ENCODE peak calls at places on chromosomes 11 and 22, in six cellular contexts. Z is A549, R is endothelial cell of umbilical vein, B is K562, D is GM12878, J is HepG2. F is an unnamed sample.

GRCh38 chr11:32090774-32091370 is at the start of gene RCN1:
- DNase-seq in Z (peak; percentile 57), J (peak; percentile 13), R (peak; percentile 88), B (peak; percentile 17), D (no peak), F (peak; percentile 85)

GRCh38 chr11:133082453-133082781 is 449.9 kb downstream of the OPCML start:
- DNase-seq in R (no peak), D (no peak), J (no peak), Z (no peak), B (no peak), F (peak; percentile 53)

GRCh38 chr22:36036167-36036624 is 7.6 kb upstream of the RBFOX2 start:
- DNase-seq in Z (no peak), D (no peak), J (no peak), R (peak; percentile 38), B (no peak), F (no peak)

GRCh38 chr11:84993386-84993785 is 633.8 kb downstream of the DLG2 start:
- DNase-seq in J (peak; percentile 1), B (no peak), Z (no peak), D (no peak), R (no peak), F (peak; percentile 42)

GRCh38 chr11:32115406-32115805 is 24.5 kb downstream of the RCN1 start:
- DNase-seq in R (no peak), J (no peak), B (no peak), D (no peak), Z (no peak), F (no peak)

GRCh38 chr11:129155745-129156144 is 36.4 kb downstream of the ARHGAP32 start:
- DNase-seq in D (no peak), B (no peak), R (no peak), Z (no peak), J (no peak), F (no peak)

GRCh38 chr11:30310623-30311022 is 12.3 kb upstream of the ARL14EP start:
- DNase-seq in D (peak; percentile 53), J (no peak), B (no peak), R (no peak), Z (no peak), F (no peak)

GRCh38 chr11:9861860-9862725 is 198.2 kb downstream of the SWAP70 start:
- DNase-seq in Z (peak; percentile 58), B (peak; percentile 79), D (peak; percentile 31), R (peak; percentile 74), J (peak; percentile 64), F (peak; percentile 81)

GRCh38 chr11:89625171-89625570 is 84.9 kb upstream of the TRIM77 start:
- DNase-seq in J (no peak), Z (no peak), R (no peak), D (no peak), B (peak; percentile 0), F (peak; percentile 13)

GRCh38 chr22:24707477-24707816 is 67.1 kb downstream of the PIWIL3 start:
- DNase-seq in J (no peak), Z (no peak), D (no peak), R (no peak), B (peak; percentile 46), F (peak; percentile 72)

GRCh38 chr11:71977743-71978418 is 20.8 kb upstream of the IL18BP start:
- DNase-seq in B (peak; percentile 67), J (peak; percentile 36), R (peak; percentile 67), D (peak; percentile 30), Z (peak; percentile 44), F (peak; percentile 78)

GRCh38 chr22:35971418-35972119 is 57.1 kb downstream of the RBFOX2 start:
- DNase-seq in B (no peak), Z (no peak), D (no peak), J (peak; percentile 58), R (peak; percentile 61), F (no peak)

GRCh38 chr11:113873241-113873626 is 2.1 kb downstream of the USP28 start:
- DNase-seq in D (no peak), J (no peak), R (peak; percentile 21), B (no peak), Z (no peak), F (peak; percentile 7)

GRCh38 chr22:43745783-43746356 is 66.2 kb downstream of the EFCAB6 start:
- DNase-seq in D (no peak), R (no peak), B (no peak), J (no peak), Z (no peak), F (no peak)

GRCh38 chr11:105458071-105458470 is 151.8 kb upstream of the GRIA4 start:
- DNase-seq in Z (no peak), B (no peak), D (no peak), R (no peak), J (no peak), F (no peak)

GRCh38 chr22:50010676-50011446 is 1.7 kb downstream of the IL17REL start:
- DNase-seq in R (no peak), D (no peak), J (no peak), B (no peak), Z (no peak), F (no peak)

GRCh38 chr11:64224151-64224890 is 1.7 kb downstream of the TRPT1 start:
- DNase-seq in R (no peak), Z (no peak), B (peak; percentile 14), D (no peak), J (no peak), F (no peak)

GRCh38 chr22:36049678-36049997 is 21.0 kb upstream of the RBFOX2 start:
- DNase-seq in D (no peak), R (no peak), Z (no peak), J (no peak), B (no peak), F (no peak)

GRCh38 chr11:92929168-92930053 is 40.0 kb upstream of the MTNR1B start:
- DNase-seq in Z (no peak), R (no peak), D (no peak), J (no peak), B (no peak), F (no peak)

GRCh38 chr11:60795291-60795690 is 10.2 kb downstream of the MS4A10 start:
- DNase-seq in R (no peak), D (no peak), B (no peak), Z (no peak), J (no peak), F (no peak)

GRCh38 chr22:40542821-40543540 is 93.5 kb downstream of the MRTFA start:
- DNase-seq in B (no peak), R (no peak), Z (no peak), D (no peak), J (no peak), F (no peak)

GRCh38 chr11:101866619-101867491 is 48.0 kb upstream of the CEP126 start:
- DNase-seq in R (peak; percentile 29), J (peak; percentile 93), D (no peak), B (no peak), Z (peak; percentile 62), F (no peak)

DNA sequence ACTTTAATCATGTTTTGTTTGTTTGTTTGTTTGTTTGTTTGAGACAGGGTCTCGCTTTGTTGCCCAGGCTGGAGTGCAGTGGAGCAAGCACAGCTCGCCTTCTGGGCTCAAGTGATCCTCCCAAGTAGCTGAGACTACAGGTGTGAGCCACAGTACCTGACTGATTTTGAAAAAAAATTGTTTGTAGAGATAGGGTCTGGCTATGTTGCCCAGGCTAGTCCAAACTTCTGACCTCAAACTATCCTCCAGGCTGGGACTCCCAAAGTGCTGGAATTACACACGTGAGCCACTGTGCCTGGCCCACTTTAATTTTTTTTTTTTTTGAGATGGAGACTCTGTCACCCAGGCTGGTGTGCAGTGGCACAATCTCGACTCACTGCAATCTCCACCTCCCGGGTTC is 74.8 kb upstream of the CLDN5 start:
- DNase-seq in Z (no peak), R (no peak), D (no peak), B (no peak), J (no peak), F (no peak)
- TF ChIP-seq MYC in Z (no peak), R (no peak), D (no peak), B (no peak), J (no peak), F (no peak)

DNA sequence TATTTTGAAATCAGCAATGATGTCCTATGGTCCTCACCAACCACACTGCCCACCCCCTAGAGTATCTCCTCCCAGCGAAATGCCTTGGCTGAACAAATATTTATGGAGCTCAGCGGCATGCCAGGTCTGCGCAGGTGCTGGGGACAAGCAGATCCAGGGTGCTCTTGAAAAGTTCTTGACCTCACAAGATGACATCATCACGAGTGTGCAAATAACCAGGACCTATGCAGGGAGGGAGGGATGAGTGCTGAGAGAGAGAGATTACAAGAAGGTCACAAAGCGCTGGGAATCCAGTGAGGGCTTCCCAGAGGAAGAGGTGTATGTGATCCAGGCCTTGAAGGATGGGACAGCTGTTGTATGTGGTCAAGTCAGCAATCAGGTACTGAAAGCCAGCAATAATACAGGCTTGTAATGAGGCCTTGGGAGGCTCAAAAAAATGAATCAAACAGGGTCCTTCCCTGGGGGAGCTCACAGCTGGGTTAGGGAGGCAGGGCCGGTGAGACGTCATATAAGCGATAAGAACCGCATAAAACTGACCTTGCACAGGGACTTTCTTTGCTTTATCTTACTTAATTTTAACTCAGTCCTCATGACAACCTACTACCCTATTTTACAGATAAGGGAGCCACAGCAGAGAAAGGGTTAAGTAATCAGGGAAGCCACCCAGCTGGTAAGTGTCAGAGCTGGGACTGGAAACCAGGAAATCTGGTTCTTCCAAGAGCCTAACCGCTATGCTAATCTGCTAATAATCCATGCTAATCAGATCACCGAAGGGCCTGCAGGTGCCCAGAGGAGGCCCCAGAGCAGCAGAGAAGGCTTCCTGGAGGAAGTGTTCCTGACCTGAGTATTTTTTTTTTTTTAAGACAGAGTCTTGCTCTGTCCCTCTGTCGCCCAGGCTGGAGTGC is 8.2 kb downstream of the ARRB1 start:
- DNase-seq in R (peak; percentile 30), J (peak; percentile 95), D (no peak), B (peak; percentile 64), Z (peak; percentile 76), F (no peak)
- TF ChIP-seq MYC in R (no peak), J (no peak), D (no peak), B (no peak), Z (no peak), F (no peak)

DNA sequence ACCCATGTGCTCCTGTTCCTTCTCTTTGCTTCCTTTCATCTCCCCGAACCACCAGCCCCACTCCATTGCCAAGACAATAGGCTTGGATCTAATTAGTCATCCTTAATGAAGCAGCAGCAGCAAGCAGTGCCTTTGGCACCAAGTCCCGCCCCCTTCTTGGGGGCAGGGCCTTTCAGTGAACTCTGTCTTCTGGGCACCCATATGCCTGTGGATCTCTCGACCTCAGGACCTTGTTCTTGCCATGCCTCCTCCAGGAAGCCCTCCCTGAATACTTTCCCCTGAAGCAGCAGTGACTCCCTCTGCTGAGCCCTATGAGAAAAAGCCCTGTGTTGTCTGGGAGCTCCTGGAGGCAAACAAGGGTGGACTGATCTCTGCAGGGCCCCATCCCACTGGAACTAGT is 32.1 kb downstream of the ARHGEF17 start:
- DNase-seq in Z (no peak), B (no peak), J (no peak), D (no peak), R (no peak), F (peak; percentile 36)
- TF ChIP-seq MYC in Z (no peak), B (no peak), J (no peak), D (no peak), R (no peak), F (no peak)

DNA sequence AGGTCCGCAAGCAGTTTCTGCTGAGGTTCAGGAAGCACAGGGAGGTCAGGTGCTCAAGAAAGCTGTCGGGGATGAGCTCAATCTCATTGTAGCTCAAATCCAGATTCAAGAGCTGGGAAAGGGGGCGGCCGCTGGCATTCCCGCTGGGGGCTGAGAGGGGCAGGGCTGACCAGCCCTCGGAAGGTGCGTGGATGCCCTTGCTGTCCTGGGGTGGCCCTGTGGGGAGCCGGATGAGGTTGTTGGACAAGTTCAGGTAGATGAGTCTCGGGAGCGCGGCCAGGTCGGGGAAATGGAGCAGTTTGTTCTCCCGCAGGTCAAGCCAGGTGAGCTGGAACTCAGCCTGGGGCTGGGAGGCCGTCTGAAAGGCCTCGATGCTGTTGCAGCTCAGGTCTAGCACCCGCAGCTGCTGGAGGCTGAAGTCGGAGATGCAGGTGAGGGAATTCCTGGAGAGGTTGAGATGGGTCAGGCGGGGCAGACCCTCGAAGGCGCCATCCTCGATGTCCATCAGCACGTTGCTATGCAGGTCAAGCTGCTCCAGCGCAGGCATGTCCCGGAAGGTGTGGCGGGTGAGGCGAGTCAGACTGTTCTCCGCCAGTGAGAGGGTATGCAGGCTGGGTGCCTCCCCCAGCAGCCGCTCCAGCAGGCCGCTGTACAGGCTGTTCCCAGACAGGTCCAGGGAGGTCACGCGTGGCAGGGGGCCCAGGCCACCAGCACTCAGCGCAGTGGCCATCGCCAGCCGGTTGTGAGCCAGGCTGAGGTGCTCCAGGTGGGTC is 9.8 kb downstream of the LRRC32 start:
- DNase-seq in R (no peak), J (no peak), Z (no peak), B (no peak), D (no peak), F (no peak)
- TF ChIP-seq MYC in R (no peak), J (no peak), Z (no peak), B (no peak), D (no peak), F (no peak)

F was measured in NB4.